ENCODE peak calls at places on chromosomes 7 and 10, in nine cellular contexts. One of them, this sample, is unnamed.

GRCh38 chr7:138120140-138120827 is 44.0 kb downstream of the AKR1D1 start:
- DNase-seq in body of pancreas: no peak
- DNase-seq in IMR-90: no peak
- DNase-seq in hepatocyte: no peak
- DNase-seq in mammary epithelial cell: no peak
- DNase-seq in endothelial cell of umbilical vein: no peak
- DNase-seq in brain microvascular endothelial cell: no peak
- DNase-seq in cardiac muscle cell: no peak
- DNase-seq in tibial nerve: no peak
- DNase-seq in this sample: no peak

GRCh38 chr10:29846881-29847280 is 212.1 kb upstream of the SVIL start:
- DNase-seq in body of pancreas: no peak
- DNase-seq in IMR-90: no peak
- DNase-seq in hepatocyte: no peak
- DNase-seq in mammary epithelial cell: no peak
- DNase-seq in endothelial cell of umbilical vein: no peak
- DNase-seq in brain microvascular endothelial cell: no peak
- DNase-seq in cardiac muscle cell: no peak
- DNase-seq in tibial nerve: no peak
- DNase-seq in this sample: no peak

GRCh38 chr7:110839866-110840265 is 251.1 kb upstream of the LRRN3 start:
- DNase-seq in body of pancreas: no peak
- DNase-seq in IMR-90: peak; percentile 64
- DNase-seq in hepatocyte: peak; percentile 57
- DNase-seq in mammary epithelial cell: peak; percentile 1
- DNase-seq in endothelial cell of umbilical vein: peak; percentile 25
- DNase-seq in brain microvascular endothelial cell: peak; percentile 45
- DNase-seq in cardiac muscle cell: peak; percentile 38
- DNase-seq in tibial nerve: no peak
- DNase-seq in this sample: no peak

GRCh38 chr10:74640134-74640533 is 186.3 kb upstream of the KAT6B start:
- DNase-seq in body of pancreas: no peak
- DNase-seq in IMR-90: peak; percentile 9
- DNase-seq in hepatocyte: no peak
- DNase-seq in mammary epithelial cell: peak; percentile 16
- DNase-seq in endothelial cell of umbilical vein: no peak
- DNase-seq in brain microvascular endothelial cell: no peak
- DNase-seq in cardiac muscle cell: no peak
- DNase-seq in tibial nerve: no peak
- DNase-seq in this sample: no peak

GRCh38 chr7:39910108-39910869 is 39.8 kb upstream of the CDK13 start:
- DNase-seq in body of pancreas: no peak
- DNase-seq in IMR-90: peak; percentile 41
- DNase-seq in hepatocyte: no peak
- DNase-seq in mammary epithelial cell: no peak
- DNase-seq in endothelial cell of umbilical vein: no peak
- DNase-seq in brain microvascular endothelial cell: peak; percentile 38
- DNase-seq in cardiac muscle cell: peak; percentile 44
- DNase-seq in tibial nerve: no peak
- DNase-seq in this sample: no peak

GRCh38 chr7:15012135-15012534 is 109.6 kb upstream of the DGKB start:
- DNase-seq in body of pancreas: no peak
- DNase-seq in IMR-90: no peak
- DNase-seq in hepatocyte: no peak
- DNase-seq in mammary epithelial cell: no peak
- DNase-seq in endothelial cell of umbilical vein: no peak
- DNase-seq in brain microvascular endothelial cell: no peak
- DNase-seq in cardiac muscle cell: no peak
- DNase-seq in tibial nerve: no peak
- DNase-seq in this sample: no peak

GRCh38 chr7:85095816-85096215 is 91.0 kb downstream of the SEMA3D start:
- DNase-seq in body of pancreas: no peak
- DNase-seq in IMR-90: peak; percentile 40
- DNase-seq in hepatocyte: no peak
- DNase-seq in mammary epithelial cell: no peak
- DNase-seq in endothelial cell of umbilical vein: no peak
- DNase-seq in brain microvascular endothelial cell: no peak
- DNase-seq in cardiac muscle cell: no peak
- DNase-seq in tibial nerve: no peak
- DNase-seq in this sample: no peak

GRCh38 chr10:124596914-124597676 is 135.5 kb downstream of the LHPP start:
- DNase-seq in body of pancreas: no peak
- DNase-seq in IMR-90: no peak
- DNase-seq in hepatocyte: peak; percentile 36
- DNase-seq in mammary epithelial cell: no peak
- DNase-seq in endothelial cell of umbilical vein: no peak
- DNase-seq in brain microvascular endothelial cell: no peak
- DNase-seq in cardiac muscle cell: no peak
- DNase-seq in tibial nerve: no peak
- DNase-seq in this sample: no peak

GRCh38 chr7:102096706-102097427 is 189.8 kb upstream of the SH2B2 start:
- DNase-seq in body of pancreas: no peak
- DNase-seq in IMR-90: no peak
- DNase-seq in hepatocyte: peak; percentile 58
- DNase-seq in mammary epithelial cell: no peak
- DNase-seq in endothelial cell of umbilical vein: no peak
- DNase-seq in brain microvascular endothelial cell: no peak
- DNase-seq in cardiac muscle cell: no peak
- DNase-seq in tibial nerve: no peak
- DNase-seq in this sample: no peak

GRCh38 chr10:49611166-49611814 is 1.2 kb downstream of the SLC18A3 start:
- DNase-seq in body of pancreas: no peak
- DNase-seq in IMR-90: no peak
- DNase-seq in hepatocyte: no peak
- DNase-seq in mammary epithelial cell: no peak
- DNase-seq in endothelial cell of umbilical vein: no peak
- DNase-seq in brain microvascular endothelial cell: no peak
- DNase-seq in cardiac muscle cell: no peak
- DNase-seq in tibial nerve: no peak
- DNase-seq in this sample: no peak

GRCh38 chr10:73017955-73018480 is 63.4 kb upstream of the PLA2G12B start:
- DNase-seq in body of pancreas: no peak
- DNase-seq in IMR-90: no peak
- DNase-seq in hepatocyte: no peak
- DNase-seq in mammary epithelial cell: no peak
- DNase-seq in endothelial cell of umbilical vein: no peak
- DNase-seq in brain microvascular endothelial cell: no peak
- DNase-seq in cardiac muscle cell: peak; percentile 43
- DNase-seq in tibial nerve: no peak
- DNase-seq in this sample: no peak

DNA sequence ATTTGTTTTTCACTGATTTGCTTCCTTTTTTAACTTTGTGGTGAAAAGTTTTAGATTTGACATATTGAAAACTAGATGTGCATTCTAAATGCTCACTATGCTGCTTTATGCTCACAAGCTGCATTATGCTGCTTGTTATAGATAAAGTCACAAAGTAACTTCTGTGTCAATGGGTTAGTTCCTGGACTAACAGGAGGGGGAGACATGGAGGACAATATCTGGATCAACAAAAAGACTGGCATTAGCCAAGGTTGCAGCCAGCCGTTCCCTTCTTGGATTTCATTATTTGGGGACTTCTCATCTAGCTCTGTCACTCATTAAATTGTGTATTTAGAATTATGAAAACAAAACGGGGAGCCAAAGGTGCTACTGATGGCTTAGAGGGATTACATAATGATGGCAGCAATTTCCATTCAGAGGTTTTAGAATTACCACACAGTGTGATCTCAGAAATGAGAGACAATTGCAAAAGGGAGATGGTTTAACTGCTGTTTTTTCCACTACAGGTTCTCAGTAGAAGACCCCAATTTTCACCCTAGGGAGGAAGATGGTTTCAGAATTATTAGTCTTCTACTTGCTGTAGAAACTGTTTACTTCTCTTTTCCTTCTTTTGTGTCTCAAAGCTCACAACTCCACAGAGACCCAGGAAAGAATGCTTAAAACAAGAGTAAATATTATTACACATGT is 226.6 kb downstream of the INHBA start:
- DNase-seq in body of pancreas: no peak
- DNase-seq in IMR-90: no peak
- DNase-seq in hepatocyte: no peak
- DNase-seq in mammary epithelial cell: no peak
- DNase-seq in endothelial cell of umbilical vein: peak; percentile 11
- DNase-seq in brain microvascular endothelial cell: no peak
- DNase-seq in cardiac muscle cell: no peak
- DNase-seq in tibial nerve: no peak
- DNase-seq in this sample: no peak
- H3K27ac ChIP-seq in body of pancreas: no peak overlapping the region
- H3K27ac ChIP-seq in IMR-90: no peak overlapping the region
- H3K27ac ChIP-seq in hepatocyte: no peak overlapping the region
- H3K27ac ChIP-seq in mammary epithelial cell: no peak overlapping the region
- H3K27ac ChIP-seq in endothelial cell of umbilical vein: no peak overlapping the region
- H3K27ac ChIP-seq in brain microvascular endothelial cell: no peak overlapping the region
- H3K27ac ChIP-seq in cardiac muscle cell: no peak overlapping the region
- H3K27ac ChIP-seq in tibial nerve: no peak overlapping the region
- H3K27ac ChIP-seq in this sample: no peak overlapping the region

GRCh38 chr10:130497056-130498010 is 361.1 kb downstream of the GLRX3 start:
- DNase-seq in body of pancreas: peak; percentile 2
- DNase-seq in IMR-90: no peak
- DNase-seq in hepatocyte: no peak
- DNase-seq in mammary epithelial cell: no peak
- DNase-seq in endothelial cell of umbilical vein: no peak
- DNase-seq in brain microvascular endothelial cell: no peak
- DNase-seq in cardiac muscle cell: no peak
- DNase-seq in tibial nerve: no peak
- DNase-seq in this sample: no peak

GRCh38 chr10:130500251-130501000 is 364.2 kb downstream of the GLRX3 start:
- DNase-seq in body of pancreas: no peak
- DNase-seq in IMR-90: no peak
- DNase-seq in hepatocyte: no peak
- DNase-seq in mammary epithelial cell: no peak
- DNase-seq in endothelial cell of umbilical vein: no peak
- DNase-seq in brain microvascular endothelial cell: no peak
- DNase-seq in cardiac muscle cell: no peak
- DNase-seq in tibial nerve: no peak
- DNase-seq in this sample: no peak

GRCh38 chr10:130499541-130499940 is 363.4 kb downstream of the GLRX3 start:
- DNase-seq in body of pancreas: no peak
- DNase-seq in IMR-90: no peak
- DNase-seq in hepatocyte: no peak
- DNase-seq in mammary epithelial cell: no peak
- DNase-seq in endothelial cell of umbilical vein: no peak
- DNase-seq in brain microvascular endothelial cell: no peak
- DNase-seq in cardiac muscle cell: no peak
- DNase-seq in tibial nerve: no peak
- DNase-seq in this sample: no peak

GRCh38 chr10:130498042-130498441 is 361.9 kb downstream of the GLRX3 start:
- DNase-seq in body of pancreas: no peak
- DNase-seq in IMR-90: no peak
- DNase-seq in hepatocyte: no peak
- DNase-seq in mammary epithelial cell: no peak
- DNase-seq in endothelial cell of umbilical vein: no peak
- DNase-seq in brain microvascular endothelial cell: no peak
- DNase-seq in cardiac muscle cell: no peak
- DNase-seq in tibial nerve: no peak
- DNase-seq in this sample: no peak

GRCh38 chr10:130498934-130499333 is 362.7 kb downstream of the GLRX3 start:
- DNase-seq in body of pancreas: no peak
- DNase-seq in IMR-90: no peak
- DNase-seq in hepatocyte: no peak
- DNase-seq in mammary epithelial cell: no peak
- DNase-seq in endothelial cell of umbilical vein: no peak
- DNase-seq in brain microvascular endothelial cell: no peak
- DNase-seq in cardiac muscle cell: no peak
- DNase-seq in tibial nerve: no peak
- DNase-seq in this sample: no peak
- TF ChIP-seq CTCF in body of pancreas: no peak
- TF ChIP-seq CTCF in IMR-90: no peak
- TF ChIP-seq CTCF in hepatocyte: no peak
- TF ChIP-seq CTCF in mammary epithelial cell: no peak
- TF ChIP-seq CTCF in endothelial cell of umbilical vein: no peak
- TF ChIP-seq CTCF in brain microvascular endothelial cell: no peak
- TF ChIP-seq CTCF in cardiac muscle cell: no peak
- TF ChIP-seq CTCF in tibial nerve: no peak
- TF ChIP-seq CTCF in this sample: no peak

DNA sequence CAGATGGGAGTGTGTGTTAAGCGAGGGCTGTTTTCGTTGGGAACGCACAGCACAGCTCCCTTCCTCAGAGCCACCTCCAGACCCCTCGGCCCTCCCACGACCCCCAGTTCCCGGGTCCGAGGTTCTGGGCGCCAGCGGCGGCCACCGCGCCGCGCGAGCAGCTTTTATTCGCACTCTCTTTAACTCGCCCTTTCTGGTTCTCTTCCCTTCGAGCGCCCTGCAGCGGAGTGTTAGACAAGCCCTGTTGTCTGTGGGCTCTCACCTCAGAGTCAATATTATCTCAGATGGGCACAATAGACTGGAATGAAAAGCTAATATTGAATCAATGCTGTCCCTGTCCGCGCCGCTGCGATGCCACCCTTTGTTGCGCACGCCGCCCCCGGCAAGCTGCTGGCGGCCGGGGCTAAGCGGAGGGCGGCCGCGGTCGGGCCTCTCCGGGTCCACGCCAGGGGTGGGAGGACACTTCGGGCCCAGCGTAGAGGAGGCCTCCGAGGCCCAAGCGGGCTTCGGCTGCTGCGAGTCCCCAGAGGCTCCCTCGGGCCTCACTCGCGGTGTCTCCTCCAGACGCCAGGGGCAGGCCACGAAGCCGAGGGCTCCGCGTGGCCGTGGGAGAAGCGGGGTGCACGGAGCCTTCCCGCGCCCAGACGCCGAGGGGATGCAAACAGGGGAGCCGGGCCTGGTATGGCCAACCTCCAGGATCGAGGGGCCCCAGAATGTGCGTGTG is 8.1 kb upstream of the EMX2 start:
- DNase-seq in body of pancreas: no peak
- DNase-seq in IMR-90: no peak
- DNase-seq in hepatocyte: peak; percentile 36
- DNase-seq in mammary epithelial cell: no peak
- DNase-seq in endothelial cell of umbilical vein: no peak
- DNase-seq in brain microvascular endothelial cell: no peak
- DNase-seq in cardiac muscle cell: no peak
- DNase-seq in tibial nerve: no peak
- DNase-seq in this sample: no peak
- H3K27me3 ChIP-seq in body of pancreas: no peaks in the 10 kb centered on the region
- H3K27me3 ChIP-seq in IMR-90: peaks cover 78% of the 10 kb centered on the region
- H3K27me3 ChIP-seq in hepatocyte: peaks cover 96% of the 10 kb centered on the region
- H3K27me3 ChIP-seq in mammary epithelial cell: peaks cover 66% of the 10 kb centered on the region
- H3K27me3 ChIP-seq in endothelial cell of umbilical vein: peaks cover 82% of the 10 kb centered on the region
- H3K27me3 ChIP-seq in brain microvascular endothelial cell: peaks cover 58% of the 10 kb centered on the region
- H3K27me3 ChIP-seq in cardiac muscle cell: peaks cover 100% of the 10 kb centered on the region
- H3K27me3 ChIP-seq in tibial nerve: no peaks in the 10 kb centered on the region
- H3K27me3 ChIP-seq in this sample: peaks cover 100% of the 10 kb centered on the region

DNA sequence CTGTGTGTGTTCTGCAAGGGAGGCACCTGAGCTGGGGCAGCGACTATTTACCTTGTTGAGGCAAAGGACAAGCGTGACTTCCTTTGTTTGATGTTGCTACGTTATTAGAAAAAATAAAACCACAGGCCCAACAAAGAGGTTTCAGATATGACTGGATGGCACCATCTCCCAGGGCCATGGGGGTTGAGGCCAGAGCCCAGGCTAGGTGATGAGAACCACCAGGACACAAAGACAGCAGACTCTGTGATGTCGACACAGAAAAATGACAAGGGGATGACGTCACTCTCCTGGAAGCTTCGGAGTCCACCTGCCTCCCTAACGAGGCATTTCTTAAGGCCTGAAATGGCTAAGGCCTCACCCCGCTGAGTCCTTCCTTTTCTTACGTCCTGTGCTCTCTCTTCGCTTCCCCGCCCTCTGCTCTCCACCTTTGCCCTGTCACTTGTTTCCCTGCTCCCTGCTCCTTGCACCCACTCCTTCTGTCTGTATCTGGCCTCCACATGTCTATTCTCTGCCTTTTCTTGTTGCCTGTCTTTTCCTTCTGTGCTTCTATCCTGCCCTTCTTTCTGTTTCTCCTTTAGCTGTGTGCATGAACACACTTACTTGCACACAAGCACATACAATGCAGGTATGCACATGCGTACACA is 82.9 kb upstream of the ADRB1 start:
- DNase-seq in body of pancreas: no peak
- DNase-seq in IMR-90: no peak
- DNase-seq in hepatocyte: peak; percentile 80
- DNase-seq in mammary epithelial cell: peak; percentile 46
- DNase-seq in endothelial cell of umbilical vein: no peak
- DNase-seq in brain microvascular endothelial cell: no peak
- DNase-seq in cardiac muscle cell: no peak
- DNase-seq in tibial nerve: no peak
- DNase-seq in this sample: no peak
- H3K27ac ChIP-seq in body of pancreas: no peak overlapping the region
- H3K27ac ChIP-seq in IMR-90: no peak overlapping the region
- H3K27ac ChIP-seq in hepatocyte: peak overlapping the region; percentile 95
- H3K27ac ChIP-seq in mammary epithelial cell: no peak overlapping the region
- H3K27ac ChIP-seq in endothelial cell of umbilical vein: no peak overlapping the region
- H3K27ac ChIP-seq in brain microvascular endothelial cell: no peak overlapping the region
- H3K27ac ChIP-seq in cardiac muscle cell: no peak overlapping the region
- H3K27ac ChIP-seq in tibial nerve: no peak overlapping the region
- H3K27ac ChIP-seq in this sample: peak overlapping the region; percentile 18

This sample was measured in esophagus squamous epithelium.